ENCODE peak calls at places on chromosome 1, in six cellular contexts. H, O, F, D, E and I are unnamed samples.
A peak's percentile ranks its signal among the peaks of the same experiment; 100 is the strongest.

GRCh38 chr1:203038217-203038741 is 12.0 kb downstream of the PPFIA4 start:
- DNase-seq in F (no peak), D (peak; percentile 99), E (no peak), H (no peak), O (no peak), I (peak; percentile 94)

GRCh38 chr1:227333423-227333822 is 15.1 kb upstream of the CDC42BPA start:
- DNase-seq in O (no peak), D (no peak), H (no peak), E (no peak), F (no peak), I (no peak)

GRCh38 chr1:223031690-223032601 is 111.1 kb downstream of the TLR5 start:
- DNase-seq in E (no peak), F (no peak), O (no peak), D (peak; percentile 71), H (no peak), I (peak; percentile 60)

GRCh38 chr1:184890539-184890973 is 83.8 kb downstream of the NIBAN1 start:
- DNase-seq in O (no peak), H (no peak), F (no peak), D (peak; percentile 56), E (no peak), I (no peak)

GRCh38 chr1:39147099-39148025 is 57.1 kb upstream of the MACF1 start:
- DNase-seq in F (no peak), H (no peak), O (no peak), D (no peak), E (no peak), I (no peak)

GRCh38 chr1:21270086-21270689 is 20.1 kb downstream of the ECE1 start:
- DNase-seq in F (peak; percentile 71), O (no peak), D (peak; percentile 44), H (peak; percentile 78), E (peak; percentile 92), I (no peak)

GRCh38 chr1:246160905-246161304 is 346.2 kb downstream of the SMYD3 start:
- DNase-seq in E (no peak), H (no peak), D (no peak), O (peak; percentile 90), F (no peak), I (no peak)

GRCh38 chr1:65691152-65691900 is 101.4 kb upstream of the PDE4B start:
- DNase-seq in F (no peak), E (no peak), D (peak; percentile 24), H (no peak), O (no peak), I (no peak)

GRCh38 chr1:11526071-11526895 is 47.3 kb downstream of the DISP3 start:
- DNase-seq in O (no peak), F (no peak), D (no peak), H (no peak), E (no peak), I (no peak)

GRCh38 chr1:101438359-101438758 is 201.5 kb downstream of the S1PR1 start:
- DNase-seq in O (no peak), E (no peak), F (no peak), H (no peak), D (no peak), I (no peak)

GRCh38 chr1:197144570-197145325 is 1.7 kb downstream of the ASPM start:
- DNase-seq in O (no peak), E (peak; percentile 26), D (no peak), H (no peak), F (no peak), I (no peak)

GRCh38 chr1:10734900-10735602 is 61.4 kb downstream of the CASZ1 start:
- DNase-seq in H (no peak), E (peak; percentile 65), D (peak; percentile 43), O (no peak), F (no peak), I (no peak)

GRCh38 chr1:52296345-52296744 is 69.7 kb downstream of the CC2D1B start:
- DNase-seq in D (no peak), E (peak; percentile 52), H (no peak), O (no peak), F (peak; percentile 14), I (peak; percentile 33)

GRCh38 chr1:156853761-156854160 is 5.2 kb downstream of the INSRR start:
- DNase-seq in D (no peak), O (no peak), E (no peak), F (no peak), H (no peak), I (no peak)

GRCh38 chr1:184691719-184692324 is 62.8 kb downstream of the EDEM3 start:
- DNase-seq in E (no peak), H (no peak), F (no peak), O (no peak), D (no peak), I (no peak)

GRCh38 chr1:79496129-79496528 is 489.6 kb upstream of the ADGRL4 start:
- DNase-seq in O (no peak), H (no peak), F (no peak), D (no peak), E (no peak), I (no peak)

GRCh38 chr1:156090138-156090821 is 8.0 kb upstream of the MEX3A start:
- DNase-seq in F (no peak), E (no peak), D (no peak), O (no peak), H (no peak), I (no peak)

GRCh38 chr1:219626865-219627264 is 14.0 kb upstream of the ZC3H11B start:
- DNase-seq in O (no peak), H (no peak), F (no peak), D (no peak), E (no peak), I (no peak)

GRCh38 chr1:225891229-225891972 is 2.5 kb upstream of the LEFTY1 start:
- DNase-seq in O (no peak), E (no peak), H (peak; percentile 71), D (no peak), F (no peak), I (no peak)

GRCh38 chr1:35215346-35215745 is 22.4 kb upstream of the SFPQ start:
- DNase-seq in O (no peak), E (no peak), H (no peak), F (no peak), D (no peak), I (no peak)

GRCh38 chr1:69824932-69825331 is 257.2 kb downstream of the LRRC7 start:
- DNase-seq in H (no peak), O (no peak), D (peak; percentile 17), E (no peak), F (no peak), I (no peak)

GRCh38 chr1:8070381-8070811 is 44.3 kb upstream of the ERRFI1 start:
- DNase-seq in O (no peak), H (peak; percentile 73), E (no peak), F (no peak), D (no peak), I (no peak)

GRCh38 chr1:169312084-169312954 is 55.3 kb downstream of the NME7 start:
- DNase-seq in O (no peak), E (peak; percentile 57), D (no peak), H (no peak), F (no peak), I (peak; percentile 31)

GRCh38 chr1:1550591-1551432 is 10.4 kb upstream of the TMEM240 start:
- DNase-seq in F (no peak), H (no peak), D (peak; percentile 71), E (peak; percentile 56), O (no peak), I (no peak)

GRCh38 chr1:246753670-246754535 is 29.7 kb downstream of the SCCPDH start:
- DNase-seq in E (peak; percentile 70), H (peak; percentile 66), O (no peak), F (peak; percentile 18), D (peak; percentile 26), I (peak; percentile 20)

GRCh38 chr1:1171551-1172340 is 1.9 kb upstream of the TTLL10 start:
- DNase-seq in E (no peak), O (no peak), H (no peak), F (no peak), D (no peak), I (no peak)

GRCh38 chr1:245648749-245649517 is 494.1 kb downstream of the KIF26B start:
- DNase-seq in H (no peak), E (no peak), F (no peak), D (no peak), O (no peak), I (no peak)

GRCh38 chr1:239987103-239987745 is 104.5 kb upstream of the FMN2 start:
- DNase-seq in E (peak; percentile 45), D (no peak), O (peak; percentile 75), H (peak; percentile 62), F (no peak), I (no peak)

GRCh38 chr1:205986291-205986690 is 16.9 kb downstream of the RAB7B start:
- DNase-seq in F (no peak), O (no peak), H (no peak), D (no peak), E (no peak), I (no peak)

GRCh38 chr1:57553666-57554065 is 129.8 kb upstream of the DAB1 start:
- DNase-seq in E (no peak), D (no peak), H (no peak), O (peak; percentile 45), F (no peak), I (no peak)

GRCh38 chr1:165637427-165637826 is 6.4 kb downstream of the MGST3 start:
- DNase-seq in F (no peak), D (no peak), H (no peak), E (no peak), O (no peak), I (no peak)

GRCh38 chr1:176543360-176544136 is 80.6 kb downstream of the PAPPA2 start:
- DNase-seq in H (no peak), F (no peak), D (no peak), E (no peak), O (no peak), I (no peak)
- TF ChIP-seq POLR2A in H (no peak), F (no peak), D (no peak), E (no peak), O (no peak), I (no peak)

DNA sequence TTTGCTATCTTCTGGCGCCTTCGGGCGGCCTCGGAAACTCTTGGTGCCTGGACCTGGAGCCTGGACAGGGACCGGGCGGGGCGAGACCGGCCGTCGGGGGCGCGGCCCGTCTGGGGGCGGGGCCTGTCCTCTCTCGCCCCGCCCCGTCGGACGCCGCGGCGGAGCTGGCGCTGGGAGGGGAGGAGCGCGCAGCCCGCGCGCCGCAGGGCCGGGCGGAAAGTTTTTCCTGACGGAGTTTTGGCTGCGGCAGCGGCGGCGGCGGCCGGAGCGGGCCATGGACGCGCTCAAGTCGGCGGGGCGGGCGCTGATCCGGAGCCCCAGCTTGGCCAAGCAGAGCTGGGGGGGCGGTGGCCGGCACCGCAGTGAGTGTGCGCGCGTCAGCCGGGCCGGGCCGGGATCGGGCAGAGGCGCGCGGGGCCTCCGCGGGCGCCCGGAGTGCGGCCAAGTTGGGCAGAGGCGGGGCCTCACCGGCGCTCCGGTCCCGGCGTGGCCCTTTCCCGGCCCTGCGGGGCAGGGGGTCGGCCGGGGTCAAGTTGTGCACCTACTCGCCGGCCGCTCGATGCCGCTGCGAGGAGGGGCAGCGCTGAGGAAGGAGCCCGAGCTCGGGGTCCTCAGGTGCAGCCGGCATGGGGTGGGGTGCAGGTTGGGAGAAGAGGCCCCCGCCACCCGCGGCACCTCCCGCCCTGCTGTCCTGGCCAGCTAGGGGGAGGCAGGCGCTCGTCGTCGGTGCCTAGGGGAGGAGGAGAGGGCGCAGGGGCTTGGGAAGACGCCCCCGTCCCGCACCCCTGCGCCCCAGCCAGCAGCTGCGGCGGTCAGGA is at the start of gene LDLRAP1:
- DNase-seq in H (peak; percentile 77), F (peak; percentile 84), O (no peak), D (peak; percentile 68), E (peak; percentile 99), I (peak; percentile 61)
- TF ChIP-seq POLR2A in H (no peak), F (no peak), O (peak; percentile 80), D (peak; percentile 98), E (no peak), I (peak; percentile 54)

GRCh38 chr1:150067184-150068182 is at the start of gene VPS45:
- DNase-seq in F (peak; percentile 79), D (peak; percentile 91), H (peak; percentile 91), E (peak; percentile 90), O (peak; percentile 96), I (peak; percentile 83)
- TF ChIP-seq POLR2A in F (peak; percentile 67), D (peak; percentile 33), H (no peak), E (peak; percentile 83), O (no peak), I (no peak)

GRCh38 chr1:33244809-33245186 is 11.5 kb upstream of the ZNF362 start:
- DNase-seq in D (no peak), H (no peak), F (no peak), O (no peak), E (no peak), I (no peak)
- TF ChIP-seq POLR2A in D (no peak), H (no peak), F (no peak), O (no peak), E (no peak), I (no peak)